ENCODE peak calls at places on chromosomes 11 and 22, in ten cellular contexts. One of them, this sample, is unnamed.

GRCh38 chr11:115458877-115459276 is 45.3 kb downstream of the CADM1 start:
- DNase-seq in H1: no peak
- DNase-seq in tibial nerve: no peak
- DNase-seq in sigmoid colon: no peak
- DNase-seq in GM12878: no peak
- DNase-seq in esophagus muscularis mucosa: no peak
- DNase-seq in uterus: no peak
- DNase-seq in adrenal gland: no peak
- DNase-seq in prostate gland: no peak
- DNase-seq in IMR-90: peak
- DNase-seq in this sample: no peak

GRCh38 chr11:111378773-111379499 is at the start of gene POU2AF1:
- DNase-seq in H1: no peak
- DNase-seq in tibial nerve: no peak
- DNase-seq in sigmoid colon: no peak
- DNase-seq in GM12878: peak
- DNase-seq in esophagus muscularis mucosa: no peak
- DNase-seq in uterus: peak
- DNase-seq in adrenal gland: no peak
- DNase-seq in prostate gland: no peak
- DNase-seq in IMR-90: peak
- DNase-seq in this sample: no peak

GRCh38 chr22:29726512-29727247 is 6.9 kb downstream of the CABP7 start:
- DNase-seq in H1: no peak
- DNase-seq in tibial nerve: no peak
- DNase-seq in sigmoid colon: no peak
- DNase-seq in GM12878: no peak
- DNase-seq in esophagus muscularis mucosa: no peak
- DNase-seq in uterus: no peak
- DNase-seq in adrenal gland: peak
- DNase-seq in prostate gland: no peak
- DNase-seq in IMR-90: no peak
- DNase-seq in this sample: no peak

GRCh38 chr11:64123102-64123434 is 42.8 kb downstream of the MACROD1 start:
- DNase-seq in H1: no peak
- DNase-seq in tibial nerve: no peak
- DNase-seq in sigmoid colon: peak
- DNase-seq in GM12878: no peak
- DNase-seq in esophagus muscularis mucosa: no peak
- DNase-seq in uterus: no peak
- DNase-seq in adrenal gland: peak
- DNase-seq in prostate gland: peak
- DNase-seq in IMR-90: no peak
- DNase-seq in this sample: no peak

GRCh38 chr11:116454020-116454645 is 318.7 kb downstream of the BUD13 start:
- DNase-seq in H1: no peak
- DNase-seq in tibial nerve: no peak
- DNase-seq in sigmoid colon: peak
- DNase-seq in GM12878: no peak
- DNase-seq in esophagus muscularis mucosa: no peak
- DNase-seq in uterus: peak
- DNase-seq in adrenal gland: peak
- DNase-seq in prostate gland: peak
- DNase-seq in IMR-90: peak
- DNase-seq in this sample: no peak

GRCh38 chr11:46319074-46319453 is 28.2 kb upstream of the DGKZ start:
- DNase-seq in H1: no peak
- DNase-seq in tibial nerve: no peak
- DNase-seq in sigmoid colon: no peak
- DNase-seq in GM12878: no peak
- DNase-seq in esophagus muscularis mucosa: no peak
- DNase-seq in uterus: no peak
- DNase-seq in adrenal gland: no peak
- DNase-seq in prostate gland: no peak
- DNase-seq in IMR-90: no peak
- DNase-seq in this sample: no peak

GRCh38 chr22:27952091-27952490 is 33.0 kb upstream of the PITPNB start:
- DNase-seq in H1: no peak
- DNase-seq in tibial nerve: no peak
- DNase-seq in sigmoid colon: no peak
- DNase-seq in GM12878: no peak
- DNase-seq in esophagus muscularis mucosa: no peak
- DNase-seq in uterus: no peak
- DNase-seq in adrenal gland: peak
- DNase-seq in prostate gland: no peak
- DNase-seq in IMR-90: peak
- DNase-seq in this sample: no peak

GRCh38 chr22:49564666-49565515 is 262.8 kb downstream of the BRD1 start:
- DNase-seq in H1: no peak
- DNase-seq in tibial nerve: no peak
- DNase-seq in sigmoid colon: peak
- DNase-seq in GM12878: no peak
- DNase-seq in esophagus muscularis mucosa: no peak
- DNase-seq in uterus: no peak
- DNase-seq in adrenal gland: no peak
- DNase-seq in prostate gland: no peak
- DNase-seq in IMR-90: no peak
- DNase-seq in this sample: no peak

GRCh38 chr22:20272700-20273099 is 4.6 kb upstream of the RTN4R start:
- DNase-seq in H1: no peak
- DNase-seq in tibial nerve: no peak
- DNase-seq in sigmoid colon: no peak
- DNase-seq in GM12878: no peak
- DNase-seq in esophagus muscularis mucosa: no peak
- DNase-seq in uterus: no peak
- DNase-seq in adrenal gland: no peak
- DNase-seq in prostate gland: no peak
- DNase-seq in IMR-90: no peak
- DNase-seq in this sample: no peak

GRCh38 chr11:10444725-10445286 is 10.3 kb upstream of the AMPD3 start:
- DNase-seq in H1: no peak
- DNase-seq in tibial nerve: no peak
- DNase-seq in sigmoid colon: no peak
- DNase-seq in GM12878: no peak
- DNase-seq in esophagus muscularis mucosa: no peak
- DNase-seq in uterus: no peak
- DNase-seq in adrenal gland: no peak
- DNase-seq in prostate gland: no peak
- DNase-seq in IMR-90: no peak
- DNase-seq in this sample: no peak

GRCh38 chr11:62245271-62245753 is 3.3 kb downstream of the SCGB1D2 start:
- DNase-seq in H1: no peak
- DNase-seq in tibial nerve: no peak
- DNase-seq in sigmoid colon: no peak
- DNase-seq in GM12878: no peak
- DNase-seq in esophagus muscularis mucosa: no peak
- DNase-seq in uterus: no peak
- DNase-seq in adrenal gland: no peak
- DNase-seq in prostate gland: no peak
- DNase-seq in IMR-90: peak
- DNase-seq in this sample: peak

GRCh38 chr22:37267128-37267587 is 15.2 kb upstream of the CYTH4 start:
- DNase-seq in H1: no peak
- DNase-seq in tibial nerve: no peak
- DNase-seq in sigmoid colon: no peak
- DNase-seq in GM12878: no peak
- DNase-seq in esophagus muscularis mucosa: no peak
- DNase-seq in uterus: no peak
- DNase-seq in adrenal gland: peak
- DNase-seq in prostate gland: no peak
- DNase-seq in IMR-90: no peak
- DNase-seq in this sample: no peak

GRCh38 chr11:57421066-57421465 is 5.9 kb downstream of the SLC43A3 start:
- DNase-seq in H1: no peak
- DNase-seq in tibial nerve: no peak
- DNase-seq in sigmoid colon: no peak
- DNase-seq in GM12878: no peak
- DNase-seq in esophagus muscularis mucosa: no peak
- DNase-seq in uterus: no peak
- DNase-seq in adrenal gland: no peak
- DNase-seq in prostate gland: no peak
- DNase-seq in IMR-90: no peak
- DNase-seq in this sample: no peak

GRCh38 chr11:55357560-55358184 is 10.1 kb upstream of the OR4A15 start:
- DNase-seq in H1: no peak
- DNase-seq in tibial nerve: no peak
- DNase-seq in sigmoid colon: no peak
- DNase-seq in GM12878: no peak
- DNase-seq in esophagus muscularis mucosa: no peak
- DNase-seq in uterus: no peak
- DNase-seq in adrenal gland: no peak
- DNase-seq in prostate gland: no peak
- DNase-seq in IMR-90: no peak
- DNase-seq in this sample: no peak
- TF ChIP-seq CTCF in H1: peak
- TF ChIP-seq CTCF in tibial nerve: no peak
- TF ChIP-seq CTCF in sigmoid colon: no peak
- TF ChIP-seq CTCF in GM12878: no peak
- TF ChIP-seq CTCF in esophagus muscularis mucosa: no peak
- TF ChIP-seq CTCF in uterus: no peak
- TF ChIP-seq CTCF in adrenal gland: no peak
- TF ChIP-seq CTCF in prostate gland: no peak
- TF ChIP-seq CTCF in IMR-90: no peak
- TF ChIP-seq CTCF in this sample: no peak

GRCh38 chr22:38860291-38861169 is 11.5 kb downstream of the CBX6 start:
- DNase-seq in H1: no peak
- DNase-seq in tibial nerve: no peak
- DNase-seq in sigmoid colon: peak
- DNase-seq in GM12878: no peak
- DNase-seq in esophagus muscularis mucosa: no peak
- DNase-seq in uterus: no peak
- DNase-seq in adrenal gland: no peak
- DNase-seq in prostate gland: no peak
- DNase-seq in IMR-90: no peak
- DNase-seq in this sample: no peak
- TF ChIP-seq POLR2A in H1: peak
- TF ChIP-seq POLR2A in tibial nerve: no peak
- TF ChIP-seq POLR2A in sigmoid colon: no peak
- TF ChIP-seq POLR2A in GM12878: peak
- TF ChIP-seq POLR2A in esophagus muscularis mucosa: no peak
- TF ChIP-seq POLR2A in uterus: no peak
- TF ChIP-seq POLR2A in adrenal gland: peak
- TF ChIP-seq POLR2A in prostate gland: no peak
- TF ChIP-seq POLR2A in IMR-90: no peak
- TF ChIP-seq POLR2A in this sample: no peak

DNA sequence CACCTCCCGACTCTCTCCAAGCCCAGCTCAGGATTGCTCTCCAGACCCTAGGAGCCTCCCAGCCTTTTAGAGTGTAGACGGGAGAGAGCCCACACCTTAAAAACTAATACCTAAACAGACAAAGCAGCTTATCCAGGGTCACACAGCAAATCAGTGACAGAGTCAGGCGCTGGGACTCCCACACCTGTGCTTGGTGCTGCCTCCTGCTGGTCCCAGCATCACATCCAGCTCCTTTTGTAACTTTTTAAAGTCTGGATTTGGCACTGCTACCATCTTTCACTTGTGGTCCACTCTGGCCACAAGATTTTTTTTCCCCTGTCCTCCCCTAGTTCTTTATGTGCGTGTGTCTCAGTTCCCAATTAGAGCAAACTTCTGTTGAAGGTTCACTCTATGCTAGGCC is 4.7 kb downstream of the ANO1 start:
- DNase-seq in H1: no peak
- DNase-seq in tibial nerve: no peak
- DNase-seq in sigmoid colon: no peak
- DNase-seq in GM12878: no peak
- DNase-seq in esophagus muscularis mucosa: no peak
- DNase-seq in uterus: no peak
- DNase-seq in adrenal gland: no peak
- DNase-seq in prostate gland: no peak
- DNase-seq in IMR-90: no peak
- DNase-seq in this sample: no peak
- TF ChIP-seq CTCF in H1: peak
- TF ChIP-seq CTCF in tibial nerve: no peak
- TF ChIP-seq CTCF in sigmoid colon: no peak
- TF ChIP-seq CTCF in GM12878: peak
- TF ChIP-seq CTCF in esophagus muscularis mucosa: no peak
- TF ChIP-seq CTCF in uterus: no peak
- TF ChIP-seq CTCF in adrenal gland: no peak
- TF ChIP-seq CTCF in prostate gland: no peak
- TF ChIP-seq CTCF in IMR-90: peak
- TF ChIP-seq CTCF in this sample: no peak

GRCh38 chr11:126997641-126998040 is 2.9 kb downstream of the KIRREL3 start:
- DNase-seq in H1: no peak
- DNase-seq in tibial nerve: no peak
- DNase-seq in sigmoid colon: no peak
- DNase-seq in GM12878: no peak
- DNase-seq in esophagus muscularis mucosa: no peak
- DNase-seq in uterus: no peak
- DNase-seq in adrenal gland: no peak
- DNase-seq in prostate gland: no peak
- DNase-seq in IMR-90: no peak
- DNase-seq in this sample: no peak

GRCh38 chr11:127000991-127001390 is 421 bp upstream of the KIRREL3 start:
- DNase-seq in H1: no peak
- DNase-seq in tibial nerve: no peak
- DNase-seq in sigmoid colon: no peak
- DNase-seq in GM12878: no peak
- DNase-seq in esophagus muscularis mucosa: no peak
- DNase-seq in uterus: no peak
- DNase-seq in adrenal gland: no peak
- DNase-seq in prostate gland: no peak
- DNase-seq in IMR-90: peak
- DNase-seq in this sample: no peak

GRCh38 chr11:127002669-127003259 is 2.2 kb upstream of the KIRREL3 start:
- DNase-seq in H1: no peak
- DNase-seq in tibial nerve: no peak
- DNase-seq in sigmoid colon: no peak
- DNase-seq in GM12878: no peak
- DNase-seq in esophagus muscularis mucosa: no peak
- DNase-seq in uterus: no peak
- DNase-seq in adrenal gland: no peak
- DNase-seq in prostate gland: no peak
- DNase-seq in IMR-90: no peak
- DNase-seq in this sample: no peak

GRCh38 chr11:126999366-126999765 is 1.2 kb downstream of the KIRREL3 start:
- DNase-seq in H1: no peak
- DNase-seq in tibial nerve: no peak
- DNase-seq in sigmoid colon: no peak
- DNase-seq in GM12878: no peak
- DNase-seq in esophagus muscularis mucosa: no peak
- DNase-seq in uterus: no peak
- DNase-seq in adrenal gland: no peak
- DNase-seq in prostate gland: no peak
- DNase-seq in IMR-90: no peak
- DNase-seq in this sample: no peak

GRCh38 chr11:127000291-127000968 is at the start of gene KIRREL3:
- DNase-seq in H1: no peak
- DNase-seq in tibial nerve: no peak
- DNase-seq in sigmoid colon: no peak
- DNase-seq in GM12878: no peak
- DNase-seq in esophagus muscularis mucosa: no peak
- DNase-seq in uterus: no peak
- DNase-seq in adrenal gland: no peak
- DNase-seq in prostate gland: no peak
- DNase-seq in IMR-90: peak
- DNase-seq in this sample: no peak
- TF ChIP-seq POLR2A in H1: no peak
- TF ChIP-seq POLR2A in tibial nerve: no peak
- TF ChIP-seq POLR2A in sigmoid colon: no peak
- TF ChIP-seq POLR2A in GM12878: no peak
- TF ChIP-seq POLR2A in esophagus muscularis mucosa: no peak
- TF ChIP-seq POLR2A in uterus: no peak
- TF ChIP-seq POLR2A in adrenal gland: no peak
- TF ChIP-seq POLR2A in prostate gland: no peak
- TF ChIP-seq POLR2A in IMR-90: peak
- TF ChIP-seq POLR2A in this sample: no peak